ENCODE peak calls at places on chromosomes 7 and 10, in five cellular contexts. N, Q, Y, E and H are unnamed samples. For H3K4me1, the result is how much of the 10 kb centered on the place peaks cover.

GRCh38 chr10:70331160-70331485 is 47.3 kb upstream of the NPFFR1 start:
- DNase-seq in Q (no peak), N (no peak), Y (no peak), E (no peak), H (no peak)

GRCh38 chr10:61950449-61951143 is 49.1 kb downstream of the ARID5B start:
- DNase-seq in Q (no peak), N (no peak), Y (no peak), E (no peak), H (no peak)

GRCh38 chr7:112869111-112869774 is 79.0 kb upstream of the TMEM168 start:
- DNase-seq in Q (no peak), Y (peak), N (no peak), E (peak), H (no peak)

GRCh38 chr10:101595591-101596433 is 7.7 kb downstream of the DPCD start:
- DNase-seq in Y (no peak), N (peak), E (no peak), Q (no peak), H (no peak)

GRCh38 chr10:119022846-119023552 is 6.5 kb upstream of the NANOS1 start:
- DNase-seq in Y (peak), N (no peak), E (peak), Q (no peak), H (no peak)

GRCh38 chr7:104207348-104207730 is 474 bp downstream of the ORC5 start:
- DNase-seq in Q (peak), E (peak), Y (peak), N (no peak), H (no peak)

GRCh38 chr7:113710310-113711106 is 208.3 kb downstream of the PPP1R3A start:
- DNase-seq in N (no peak), Y (peak), Q (peak), E (peak), H (no peak)

GRCh38 chr7:16293669-16294425 is 127.5 kb downstream of the CRPPA start:
- DNase-seq in Y (peak), E (no peak), N (no peak), Q (no peak), H (no peak)

GRCh38 chr10:123491692-123492415 is 174.3 kb upstream of the GPR26 start:
- DNase-seq in N (no peak), Q (no peak), E (no peak), Y (no peak), H (no peak)

GRCh38 chr10:74282151-74282852 is 131.3 kb downstream of the ADK start:
- DNase-seq in E (peak), Y (peak), N (no peak), Q (no peak), H (no peak)

GRCh38 chr7:137642467-137642866 is 204.3 kb downstream of the DGKI start:
- DNase-seq in Q (no peak), Y (peak), N (no peak), E (no peak), H (no peak)

GRCh38 chr10:70418229-70418628 is 14.3 kb downstream of the EIF4EBP2 start:
- DNase-seq in Q (no peak), N (no peak), E (no peak), Y (peak), H (no peak)

GRCh38 chr10:59847326-59847725 is 59.0 kb downstream of the CCDC6 start:
- DNase-seq in Q (no peak), N (no peak), E (no peak), Y (no peak), H (no peak)

GRCh38 chr10:34918896-34919295 is 103.8 kb upstream of the PARD3 start:
- DNase-seq in Q (no peak), Y (no peak), N (no peak), E (no peak), H (no peak)

GRCh38 chr7:1898628-1899185 is 228.6 kb downstream of the ELFN1 start:
- DNase-seq in N (peak), Y (no peak), E (no peak), Q (no peak), H (peak)

GRCh38 chr7:55970561-55970960 is 6.2 kb downstream of the NIPSNAP2 start:
- DNase-seq in E (no peak), Q (no peak), N (no peak), Y (no peak), H (no peak)

GRCh38 chr7:24319209-24319608 is 35.2 kb downstream of the NPY start:
- DNase-seq in Q (no peak), N (no peak), Y (no peak), E (no peak), H (no peak)

GRCh38 chr7:47596502-47597202 is 14.7 kb upstream of the TNS3 start:
- DNase-seq in N (no peak), Q (peak), E (no peak), Y (peak), H (no peak)

GRCh38 chr7:17719998-17720397 is 220.3 kb downstream of the SNX13 start:
- DNase-seq in Q (no peak), E (no peak), Y (no peak), N (no peak), H (no peak)

GRCh38 chr7:16933296-16934248 is 51.8 kb upstream of the AGR3 start:
- DNase-seq in E (no peak), Q (no peak), N (no peak), Y (no peak), H (no peak)

GRCh38 chr7:148911626-148912025 is 27.5 kb upstream of the EZH2 start:
- DNase-seq in N (no peak), Y (no peak), E (no peak), Q (no peak), H (no peak)

GRCh38 chr10:89516149-89516832 is 19.1 kb downstream of the SLC16A12 start:
- DNase-seq in E (no peak), N (peak), Y (peak), Q (peak), H (no peak)

GRCh38 chr7:27917119-27917518 is 177.2 kb downstream of the TAX1BP1 start:
- DNase-seq in Q (no peak), Y (no peak), N (no peak), E (no peak), H (no peak)

GRCh38 chr7:44976746-44977196 is 2.0 kb downstream of the MYO1G start:
- DNase-seq in Q (no peak), N (peak), E (no peak), Y (no peak), H (no peak)

GRCh38 chr7:102050864-102051460 is 233.5 kb downstream of the CUX1 start:
- DNase-seq in Y (no peak), E (no peak), N (no peak), Q (no peak), H (no peak)

DNA sequence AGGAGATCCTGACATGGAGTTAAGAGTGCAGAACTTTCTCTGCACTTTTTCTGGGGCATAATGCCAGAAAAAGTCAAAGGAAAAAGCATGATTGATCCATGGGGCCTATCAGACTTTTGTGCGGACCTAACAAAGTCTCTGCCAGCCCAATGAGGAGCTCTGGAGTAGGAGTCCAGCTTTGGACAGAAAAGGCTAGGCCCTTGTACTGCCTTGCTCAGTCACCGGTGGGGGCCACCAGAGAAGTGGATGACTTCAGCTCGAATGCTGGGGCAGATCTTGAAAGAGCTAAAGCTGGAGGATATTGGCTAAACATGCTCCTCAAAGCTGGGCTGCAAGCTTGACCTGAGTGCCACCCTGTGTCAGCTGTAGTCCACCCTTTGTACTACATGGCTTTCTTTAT is 2.8 kb upstream of the ZC3HAV1 start:
- DNase-seq in N (no peak), E (no peak), Y (no peak), Q (no peak), H (no peak)
- H3K4me3 ChIP-seq in N (no peak), E (no peak), Y (no peak), Q (no peak), H (no peak)

GRCh38 chr7:85119934-85120333 is 66.9 kb downstream of the SEMA3D start:
- DNase-seq in N (no peak), Q (no peak), Y (no peak), E (no peak), H (no peak)
- H3K4me1 ChIP-seq in N (under half), Q (under half), Y (under half), E (under half), H (under half)

DNA sequence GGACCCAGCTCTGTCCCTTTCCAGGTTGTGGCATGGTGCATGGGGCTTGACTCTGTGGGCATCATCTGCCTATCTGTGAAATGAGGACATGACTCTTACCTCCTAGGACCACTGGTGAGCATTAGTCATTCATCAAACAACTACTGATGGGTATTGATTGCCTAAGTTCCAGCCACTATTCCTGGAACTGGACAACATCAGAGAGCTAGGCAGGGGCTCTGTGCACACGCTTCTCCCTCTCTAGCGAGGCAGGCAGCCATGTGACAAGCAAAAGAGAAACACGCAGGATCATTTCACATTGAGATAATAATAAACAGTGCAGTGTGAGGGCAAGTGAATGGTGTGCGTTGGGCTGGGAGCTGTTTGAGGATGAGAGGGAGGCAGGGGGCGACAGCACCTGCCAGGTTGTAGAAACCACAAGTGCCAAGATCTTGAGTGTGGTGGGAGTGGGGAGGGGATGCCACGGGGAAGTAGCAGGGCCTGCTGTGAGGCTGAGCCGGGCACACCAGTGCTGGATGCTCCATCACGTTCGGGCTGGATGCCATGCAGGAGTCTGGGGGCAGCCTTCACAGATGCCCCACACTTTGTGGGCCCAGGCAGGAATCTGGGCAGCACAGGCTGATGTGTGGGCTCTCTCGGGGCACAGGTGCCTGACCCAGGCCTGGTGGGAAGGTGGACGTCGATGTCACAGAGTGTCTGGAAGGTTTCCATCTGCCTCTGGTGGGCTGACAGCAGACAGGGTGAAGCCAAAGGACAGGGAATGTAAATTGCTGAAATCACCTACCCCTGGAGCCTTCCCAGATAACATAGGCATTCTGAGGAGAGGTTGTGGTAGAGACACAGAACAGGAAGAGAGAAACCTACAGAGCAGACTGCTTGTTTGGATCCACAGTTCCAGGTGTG is 405.5 kb downstream of the RPS24 start:
- DNase-seq in E (no peak), Y (no peak), N (no peak), Q (peak), H (no peak)
- TF ChIP-seq CTCF in E (no peak), Y (peak), N (no peak), Q (no peak), H (no peak)

GRCh38 chr7:151277631-151278030 is 29.1 kb upstream of the SMARCD3 start:
- DNase-seq in N (no peak), Y (no peak), E (no peak), Q (no peak), H (no peak)

GRCh38 chr7:151274376-151274760 is 25.9 kb upstream of the SMARCD3 start:
- DNase-seq in Y (no peak), E (no peak), N (no peak), Q (no peak), H (no peak)

GRCh38 chr7:151274936-151275812 is 26.7 kb upstream of the SMARCD3 start:
- DNase-seq in E (no peak), Q (no peak), N (no peak), Y (no peak), H (no peak)

GRCh38 chr7:151276651-151277590 is 28.4 kb upstream of the SMARCD3 start:
- DNase-seq in Q (peak), N (peak), E (peak), Y (peak), H (no peak)

DNA sequence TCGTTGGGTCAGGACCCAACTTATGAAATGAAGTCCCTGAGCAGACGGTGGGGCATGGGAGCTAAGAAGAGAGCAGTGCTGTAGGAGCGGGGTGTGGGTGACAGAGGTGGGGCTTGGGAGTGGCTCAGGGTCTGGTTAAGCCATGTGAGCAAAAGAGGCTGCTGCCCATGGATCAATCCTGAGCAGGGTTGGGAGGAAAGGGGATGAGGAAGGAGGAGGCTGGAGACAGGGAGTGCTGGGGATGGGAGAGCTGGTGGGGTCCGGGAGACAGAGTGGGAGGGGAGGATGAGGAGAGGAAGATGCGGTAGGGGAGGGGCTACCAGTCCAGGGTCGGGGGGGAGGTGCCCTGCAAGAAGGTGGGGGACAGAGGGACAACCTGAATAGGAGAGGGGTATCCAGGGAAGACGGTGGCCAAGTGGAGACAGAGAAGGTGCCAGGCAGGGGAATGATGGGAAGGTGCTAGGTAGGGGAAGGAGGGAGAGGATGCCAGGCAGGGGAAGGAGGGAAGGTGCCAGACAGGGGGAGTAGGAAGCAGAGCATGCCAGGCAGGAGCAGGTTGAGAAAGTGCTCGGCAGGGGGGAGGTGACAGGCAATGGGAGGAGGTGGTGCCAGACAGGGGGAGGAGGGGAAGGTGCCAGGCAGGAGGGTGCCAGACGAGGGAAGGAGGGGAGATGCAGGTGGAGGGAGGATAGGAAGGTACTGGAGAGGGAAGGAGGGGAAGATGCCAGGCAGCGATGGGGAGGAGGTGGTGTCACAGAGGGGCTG is 27.5 kb upstream of the SMARCD3 start:
- DNase-seq in E (peak), N (no peak), Y (no peak), Q (no peak), H (no peak)
- H3K4me3 ChIP-seq in E (peak), N (no peak), Y (peak), Q (no peak), H (no peak)

GRCh38 chr10:79160191-79160590 is 91.4 kb downstream of the ZMIZ1 start:
- DNase-seq in N (no peak), E (no peak), Q (no peak), Y (no peak), H (no peak)
- H3K4me1 ChIP-seq in N (half or more), E (half or more), Q (half or more), Y (half or more), H (under half)

DNA sequence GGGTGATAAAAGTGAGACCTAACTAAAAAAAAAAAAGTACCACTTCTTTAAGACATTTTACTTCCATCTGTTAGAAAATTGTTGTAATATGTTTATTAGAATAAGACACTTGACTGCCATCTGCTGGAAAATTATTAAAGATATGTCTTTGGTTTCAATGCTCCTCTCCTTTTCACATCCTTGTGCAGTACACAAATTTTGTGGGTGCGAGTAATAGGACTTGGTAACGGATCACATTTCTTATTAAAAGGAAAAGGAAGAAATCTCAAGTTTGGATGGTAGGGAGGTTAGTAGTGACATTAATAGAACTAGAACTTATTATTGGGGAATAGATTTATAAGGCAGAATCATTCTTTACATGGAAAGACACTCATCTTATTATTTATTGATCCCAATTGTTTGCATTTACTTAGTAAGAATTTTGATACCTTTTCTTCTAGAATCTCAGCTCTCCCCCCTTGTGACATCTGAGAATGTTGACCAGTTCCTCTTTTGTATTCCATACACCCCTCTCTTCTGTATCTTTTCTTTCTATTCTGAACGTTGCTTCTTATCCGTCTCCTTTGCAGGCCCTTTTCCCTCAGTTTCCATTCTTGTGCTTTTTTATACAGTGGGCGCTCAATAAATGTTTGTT is 43.0 kb upstream of the RPA3 start:
- DNase-seq in N (no peak), Q (no peak), Y (peak), E (no peak), H (no peak)
- TF ChIP-seq CTCF in N (peak), Q (peak), Y (peak), E (peak), H (peak)

GRCh38 chr10:77877461-77878344 is 48.9 kb downstream of the DLG5 start:
- DNase-seq in N (peak), Y (no peak), Q (peak), E (peak), H (no peak)
- H3K4me3 ChIP-seq in N (no peak), Y (no peak), Q (no peak), E (no peak), H (no peak)

GRCh38 chr7:4886671-4887070 is 3.2 kb upstream of the RADIL start:
- DNase-seq in Q (no peak), N (peak), E (no peak), Y (no peak), H (no peak)
- H3K4me1 ChIP-seq in Q (under half), N (under half), E (under half), Y (under half), H (under half)

DNA sequence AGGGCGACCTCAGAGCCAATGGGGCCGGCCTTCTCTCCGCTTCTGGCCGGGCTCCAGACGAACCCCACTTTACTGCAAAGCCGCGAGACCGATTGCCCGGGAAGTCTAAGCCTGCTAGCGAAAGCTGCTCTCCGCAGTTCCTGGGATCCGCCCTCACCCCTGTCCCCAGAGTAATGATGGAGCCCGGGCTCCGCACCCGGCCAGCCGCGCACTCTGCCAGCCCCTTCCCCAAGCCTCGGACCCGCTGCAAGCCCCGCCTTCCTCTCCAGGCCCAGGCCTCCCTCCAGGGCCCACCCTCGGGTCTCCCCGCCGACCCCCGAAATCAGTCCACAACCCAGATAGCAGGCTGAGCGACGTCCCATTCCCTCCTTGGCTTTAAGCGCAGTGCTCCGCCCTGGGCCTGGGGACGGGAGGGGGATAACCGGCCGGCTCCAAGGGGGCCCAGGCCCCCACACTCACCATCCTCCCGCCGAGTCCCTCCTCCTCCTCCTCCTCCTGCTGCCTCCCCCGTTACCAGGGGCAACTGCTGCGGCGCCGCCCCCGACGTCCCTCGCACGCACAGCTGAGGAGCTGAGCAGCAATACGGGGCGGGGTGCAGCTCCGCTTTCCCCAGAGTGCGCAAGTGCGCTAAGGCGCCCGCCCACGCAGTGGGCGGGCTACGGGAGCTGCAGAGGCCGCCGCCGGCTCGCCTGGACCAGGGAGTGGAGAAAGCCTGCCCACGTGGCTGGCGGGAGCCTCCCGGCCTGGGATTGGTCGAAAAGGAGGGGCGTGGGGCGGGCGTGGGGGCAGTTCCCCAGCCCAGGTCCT is at the start of gene ARL3:
- DNase-seq in E (peak), Q (peak), N (peak), Y (peak), H (peak)
- TF ChIP-seq CTCF in E (no peak), Q (peak), N (peak), Y (peak), H (no peak)

DNA sequence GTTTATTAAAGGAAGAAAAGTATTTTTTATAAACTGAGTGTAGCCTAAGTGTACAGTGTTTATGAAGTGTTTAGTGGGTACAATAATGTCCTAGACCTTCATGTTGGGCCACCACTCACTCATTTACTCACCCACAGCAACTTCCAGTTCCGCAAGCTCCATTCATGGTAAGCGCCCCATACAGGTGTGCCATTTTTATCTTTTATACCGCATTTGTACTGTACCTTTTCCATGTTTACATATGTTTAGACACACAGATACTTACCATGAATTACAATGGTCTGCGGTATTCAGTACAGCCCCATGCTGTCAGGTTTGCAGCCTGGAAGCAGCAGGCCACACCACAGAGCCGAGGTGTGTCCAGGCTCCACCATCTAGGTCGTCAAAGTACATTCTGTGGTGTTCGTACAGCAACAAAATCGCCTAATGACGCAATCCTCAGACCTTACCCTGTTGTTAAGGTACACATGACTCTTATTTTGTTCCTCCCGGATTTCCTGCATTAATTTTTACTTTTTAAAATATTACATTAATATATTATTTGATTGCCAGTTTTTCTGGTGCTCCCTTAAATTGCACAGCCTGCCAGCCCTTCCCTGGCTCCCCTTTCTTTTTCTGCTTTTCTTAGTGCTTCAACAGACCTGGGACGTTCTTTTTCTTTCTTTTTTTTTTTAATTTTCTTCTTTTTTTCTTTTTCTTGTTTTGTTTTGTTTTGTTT is 881 bp upstream of the SSBP1 start:
- DNase-seq in E (peak), N (no peak), Q (no peak), Y (peak), H (no peak)
- H3K4me3 ChIP-seq in E (peak), N (peak), Q (peak), Y (peak), H (peak)